ENCODE peak calls at places on chromosome 12, in five cellular contexts. Q is psoas muscle, U is colonic mucosa, G is sigmoid colon, V is WTC11. B is an unnamed sample.

GRCh38 chr12:131494741-131495524 is 216.0 kb upstream of the SFSWAP start:
- DNase-seq in Q (no peak), G (no peak), V (no peak), U (no peak), B (no peak)

GRCh38 chr12:53867216-53868012 is 71.2 kb upstream of the HOXC13 start:
- DNase-seq in V (peak), Q (no peak), U (no peak), G (no peak), B (peak)

GRCh38 chr12:10497602-10498001 is 8.1 kb upstream of the EIF2S3B start:
- DNase-seq in G (no peak), Q (no peak), V (no peak), U (no peak), B (no peak)

GRCh38 chr12:30979371-30980259 is 53.1 kb downstream of the TSPAN11 start:
- DNase-seq in G (no peak), Q (no peak), U (no peak), V (no peak), B (no peak)

GRCh38 chr12:47844264-47845020 is 24.7 kb upstream of the HDAC7 start:
- DNase-seq in U (no peak), G (no peak), V (no peak), Q (peak), B (no peak)

GRCh38 chr12:19951664-19952063 is 416.7 kb upstream of the PDE3A start:
- DNase-seq in U (no peak), G (no peak), V (no peak), Q (no peak), B (no peak)

GRCh38 chr12:13097526-13097925 is 5.9 kb downstream of the GSG1 start:
- DNase-seq in Q (no peak), V (no peak), U (no peak), G (no peak), B (no peak)

GRCh38 chr12:7985802-7986418 is 46.6 kb upstream of the FOXJ2 start:
- DNase-seq in U (no peak), V (no peak), G (no peak), Q (no peak), B (no peak)

GRCh38 chr12:88816201-88816600 is 235.9 kb upstream of the KITLG start:
- DNase-seq in U (no peak), G (no peak), Q (no peak), V (no peak), B (no peak)

GRCh38 chr12:124454735-124455134 is 112.7 kb downstream of the NCOR2 start:
- DNase-seq in G (no peak), U (no peak), V (no peak), Q (no peak), B (no peak)

GRCh38 chr12:53505086-53505485 is 2.2 kb downstream of the NPFF start:
- DNase-seq in Q (peak), U (no peak), V (no peak), G (no peak), B (no peak)

GRCh38 chr12:122870867-122871664 is 24.9 kb downstream of the VPS37B start:
- DNase-seq in V (no peak), U (no peak), Q (no peak), G (peak), B (no peak)

GRCh38 chr12:7114008-7114407 is 5.0 kb upstream of the C1RL start:
- DNase-seq in G (peak), U (no peak), Q (no peak), V (no peak), B (no peak)

GRCh38 chr12:93376436-93377251 is 1.1 kb upstream of the NUDT4 start:
- DNase-seq in G (no peak), U (peak), V (peak), Q (no peak), B (peak)

GRCh38 chr12:44206045-44206444 is 370.2 kb downstream of the TMEM117 start:
- DNase-seq in U (no peak), Q (no peak), V (no peak), G (no peak), B (no peak)

GRCh38 chr12:12902036-12902435 is 10.7 kb downstream of the GPRC5A start:
- DNase-seq in Q (no peak), U (no peak), G (no peak), V (no peak), B (no peak)

GRCh38 chr12:85740190-85740589 is 96.0 kb downstream of the RASSF9 start:
- DNase-seq in G (no peak), V (no peak), U (no peak), Q (no peak), B (no peak)

GRCh38 chr12:130973906-130974305 is 20.2 kb downstream of the ADGRD1 start:
- DNase-seq in G (peak), V (no peak), U (no peak), Q (no peak), B (no peak)

GRCh38 chr12:109604902-109605536 is 31.4 kb downstream of the MVK start:
- DNase-seq in U (no peak), G (no peak), Q (no peak), V (no peak), B (no peak)

GRCh38 chr12:125070117-125070516 is 4.9 kb downstream of the AACS start:
- DNase-seq in V (no peak), G (no peak), U (no peak), Q (no peak), B (no peak)

GRCh38 chr12:52362118-52362726 is 5.1 kb downstream of the KRT85 start:
- DNase-seq in U (no peak), Q (no peak), V (peak), G (no peak), B (no peak)

GRCh38 chr12:67714648-67715047 is 66.1 kb downstream of the DYRK2 start:
- DNase-seq in U (no peak), G (no peak), V (no peak), Q (no peak), B (no peak)

GRCh38 chr12:32478166-32478565 is 78.8 kb downstream of the FGD4 start:
- DNase-seq in Q (no peak), V (no peak), G (no peak), U (no peak), B (no peak)

GRCh38 chr12:93925585-93925984 is 222.8 kb upstream of the PLXNC1 start:
- DNase-seq in G (no peak), V (no peak), U (no peak), Q (no peak), B (no peak)

GRCh38 chr12:76226397-76226796 is 121.8 kb downstream of the BBS10 start:
- DNase-seq in Q (no peak), V (no peak), U (no peak), G (no peak), B (no peak)

GRCh38 chr12:17235996-17236395 is 630.0 kb upstream of the LMO3 start:
- DNase-seq in V (no peak), Q (no peak), U (no peak), G (no peak), B (no peak)

GRCh38 chr12:53499261-53500118 is at the start of gene MAP3K12:
- DNase-seq in V (peak), U (peak), G (peak), Q (peak), B (peak)

GRCh38 chr12:107359382-107359781 is 266.0 kb upstream of the CRY1 start:
- DNase-seq in Q (no peak), G (no peak), V (no peak), U (no peak), B (no peak)

GRCh38 chr12:67991158-67991557 is 1.9 kb downstream of the IFNG-AS1 start:
- DNase-seq in U (no peak), V (no peak), Q (no peak), G (no peak), B (no peak)

GRCh38 chr12:121791671-121792496 is 1.6 kb downstream of the RHOF start:
- DNase-seq in U (peak), V (no peak), Q (no peak), G (no peak), B (no peak)

GRCh38 chr12:7712841-7713442 is 1.7 kb downstream of the DPPA3 start:
- DNase-seq in V (peak), G (no peak), Q (no peak), U (no peak), B (no peak)

GRCh38 chr12:12890815-12891645 is at the start of gene GPRC5A:
- DNase-seq in U (peak), V (peak), Q (peak), G (peak), B (peak)

GRCh38 chr12:123043536-123044001 is 63.1 kb downstream of the ARL6IP4 start:
- DNase-seq in V (peak), U (peak), Q (peak), G (peak), B (peak)

GRCh38 chr12:64943686-64944085 is 119.2 kb downstream of the TBC1D30 start:
- DNase-seq in U (no peak), Q (no peak), V (no peak), G (no peak), B (no peak)

GRCh38 chr12:133256321-133256720 is 20.6 kb upstream of the ANHX start:
- DNase-seq in U (no peak), G (no peak), Q (no peak), V (no peak), B (no peak)

GRCh38 chr12:82474798-82475184 is 116.5 kb downstream of the METTL25 start:
- DNase-seq in U (no peak), V (no peak), G (no peak), Q (no peak), B (no peak)

GRCh38 chr12:96403870-96404269 is 3.6 kb upstream of the CDK17 start:
- DNase-seq in Q (no peak), V (no peak), U (no peak), G (no peak), B (no peak)

GRCh38 chr12:98908866-98909265 is 263.8 kb downstream of the APAF1 start:
- DNase-seq in Q (no peak), U (no peak), V (no peak), G (no peak), B (no peak)

GRCh38 chr12:125122668-125123067 is 57.4 kb downstream of the AACS start:
- DNase-seq in V (peak), G (no peak), U (no peak), Q (no peak), B (no peak)

DNA sequence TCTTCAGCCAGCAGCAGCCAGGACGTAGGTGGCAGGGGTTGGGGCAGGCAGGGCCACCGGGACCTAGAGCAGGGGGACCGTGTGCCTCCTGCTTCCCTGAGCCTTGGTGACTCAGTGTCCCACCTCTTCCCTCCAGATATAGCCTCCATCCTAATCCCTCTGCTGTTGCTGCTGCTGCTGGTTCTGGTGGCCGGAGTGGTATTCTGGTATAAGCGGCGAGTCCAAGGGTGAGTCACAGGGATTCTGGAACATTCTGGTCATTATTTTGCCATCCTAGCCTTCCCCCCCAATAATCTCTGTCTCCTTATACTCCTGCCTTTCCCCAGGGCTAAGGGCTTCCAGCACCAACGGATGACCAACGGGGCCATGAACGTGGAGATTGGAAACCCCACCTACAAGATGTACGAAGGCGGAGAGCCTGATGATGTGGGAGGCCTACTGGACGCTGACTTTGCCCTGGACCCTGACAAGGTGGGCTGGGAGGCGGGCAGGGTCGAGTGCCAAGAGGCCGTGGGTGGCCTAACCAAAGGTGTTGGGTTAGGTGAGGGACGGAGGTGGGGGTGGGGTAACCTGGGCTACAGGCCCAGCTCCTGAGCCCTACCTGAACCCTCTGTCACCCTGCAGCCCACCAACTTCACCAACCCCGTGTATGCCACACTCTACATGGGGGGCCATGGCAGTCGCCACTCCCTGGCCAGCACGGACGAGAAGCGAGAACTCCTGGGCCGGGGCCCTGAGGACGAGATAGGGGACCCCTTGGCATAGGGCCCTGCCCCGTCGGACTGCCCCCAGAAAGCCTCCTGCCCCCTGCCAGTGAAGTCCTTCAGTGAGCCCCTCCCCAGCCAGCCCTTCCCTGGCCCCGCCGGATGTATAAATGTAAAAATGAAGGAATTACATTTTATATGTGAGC is 4.5 kb upstream of the NXPH4 start:
- DNase-seq in U (no peak), V (no peak), G (no peak), Q (no peak), B (no peak)
- TF ChIP-seq CTCF in U (no peak), V (no peak), G (no peak), Q (no peak), B (no peak)

DNA sequence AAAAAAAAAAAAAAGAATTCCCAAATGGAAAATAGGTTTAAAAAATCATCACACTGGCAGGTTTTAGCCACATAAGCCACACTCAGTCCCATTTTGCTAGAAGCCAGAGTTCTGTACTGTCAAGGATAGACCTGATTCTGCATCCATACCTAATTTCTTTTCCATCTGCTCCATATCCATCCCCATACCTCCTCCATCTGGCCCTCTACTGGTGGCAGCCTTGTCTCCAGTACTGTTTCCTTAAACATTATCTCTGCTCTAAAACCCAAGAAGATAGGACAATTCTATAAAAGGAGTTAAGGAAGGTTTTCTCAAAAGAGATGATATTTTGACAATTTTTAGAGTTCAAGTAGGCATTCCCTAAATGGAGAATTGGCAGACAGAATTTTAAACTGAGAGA is 26.0 kb upstream of the RXYLT1 start:
- DNase-seq in U (no peak), Q (no peak), G (no peak), V (no peak), B (no peak)
- TF ChIP-seq CTCF in U (no peak), Q (no peak), G (no peak), V (no peak), B (no peak)

DNA sequence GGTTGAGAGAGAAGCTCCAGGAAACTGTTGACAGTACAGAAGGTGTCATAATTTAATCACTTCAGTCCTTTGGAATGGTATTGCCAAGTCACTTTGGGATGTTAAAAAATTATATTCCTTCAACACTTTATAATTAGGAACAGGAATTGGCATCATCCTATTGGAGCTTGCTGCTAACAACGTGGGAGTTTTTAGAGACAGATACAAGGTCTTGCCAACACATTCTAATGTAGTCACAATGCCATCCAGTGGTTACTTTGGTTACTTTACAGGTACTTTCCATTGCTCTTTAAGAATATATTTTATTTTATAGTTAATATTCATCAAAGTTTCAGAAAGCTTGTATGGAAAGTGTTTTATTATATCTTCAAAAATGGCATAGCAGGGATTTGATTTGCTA is 310.1 kb downstream of the SYT1 start:
- DNase-seq in U (no peak), V (no peak), Q (no peak), G (no peak), B (no peak)
- TF ChIP-seq CTCF in U (no peak), V (no peak), Q (no peak), G (peak), B (no peak)

DNA sequence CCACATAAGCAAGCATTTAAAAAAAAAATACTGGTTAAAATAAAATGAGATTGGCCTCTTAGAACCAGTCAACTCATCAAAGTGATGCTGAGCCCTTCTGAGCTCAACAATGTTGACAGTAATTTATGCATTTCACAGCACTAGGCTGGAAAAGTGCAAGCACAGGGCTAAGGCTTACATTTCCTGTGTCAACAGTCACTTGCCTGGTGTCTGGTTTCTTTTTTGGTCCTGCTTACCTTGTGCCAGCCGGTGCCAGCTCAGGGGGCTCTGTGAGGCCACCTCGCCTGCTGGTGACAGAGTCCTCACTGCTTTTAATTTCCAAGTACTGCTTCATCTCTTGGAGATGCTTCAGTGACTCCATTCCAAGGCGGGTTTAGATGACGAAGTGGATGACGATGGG is 53.1 kb upstream of the KCNA1 start:
- DNase-seq in U (no peak), V (no peak), Q (no peak), G (no peak), B (no peak)
- TF ChIP-seq CTCF in U (no peak), V (no peak), Q (no peak), G (no peak), B (no peak)

DNA sequence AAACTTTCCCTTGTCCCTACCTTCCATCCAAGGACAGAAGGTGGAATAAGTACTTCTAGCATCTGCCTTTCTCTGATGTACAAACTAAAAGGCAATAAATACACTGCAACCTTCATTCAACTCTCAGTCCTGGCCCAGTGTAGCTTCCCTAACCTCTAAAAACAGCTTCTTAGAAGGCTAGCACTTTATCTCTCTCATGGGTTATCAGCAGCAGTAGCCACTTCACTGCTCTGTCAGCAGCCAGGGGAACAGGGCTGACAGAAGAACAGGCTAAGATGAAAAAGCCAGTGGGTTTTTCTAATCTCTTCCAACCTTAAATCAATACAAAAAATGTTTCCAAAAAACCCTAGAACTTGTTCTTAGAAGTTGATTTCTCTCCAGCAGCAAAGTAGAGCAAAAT is 13.2 kb downstream of the BAZ2A start:
- DNase-seq in V (no peak), U (no peak), Q (no peak), G (peak), B (no peak)
- TF ChIP-seq CTCF in V (no peak), U (no peak), Q (no peak), G (no peak), B (no peak)

DNA sequence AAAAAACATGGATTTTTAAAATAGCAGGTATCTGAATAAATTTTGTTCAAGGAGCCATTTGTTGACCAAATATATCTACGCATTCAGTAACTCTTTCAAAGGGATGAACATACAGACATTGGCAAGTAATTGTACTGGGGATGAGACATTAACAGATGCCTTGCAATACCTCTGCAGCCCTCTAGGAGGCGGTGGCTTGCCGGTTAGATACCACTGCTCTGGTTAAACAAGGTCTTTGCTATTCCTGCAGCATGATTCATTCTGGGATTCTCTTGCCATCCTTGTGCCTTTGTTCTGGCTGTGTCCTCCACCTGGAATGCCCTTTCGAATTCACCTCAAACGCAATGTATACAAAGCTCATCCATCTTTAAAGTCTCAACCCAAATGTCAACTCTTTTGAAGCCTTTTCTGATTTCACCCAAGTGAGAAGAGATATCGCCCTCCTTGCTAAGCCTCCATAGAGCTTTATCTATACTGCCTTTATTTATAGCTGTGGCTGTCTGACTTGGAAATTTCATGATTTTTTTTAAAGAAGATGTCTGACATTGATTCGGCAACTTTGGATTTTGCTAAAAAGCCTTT is 131.0 kb upstream of the SRRM4 start:
- DNase-seq in V (peak), U (no peak), Q (no peak), G (no peak), B (peak)
- TF ChIP-seq CTCF in V (peak), U (peak), Q (peak), G (peak), B (peak)

GRCh38 chr12:80273144-80273543 is 170.9 kb upstream of the PTPRQ start:
- DNase-seq in V (no peak), G (no peak), Q (no peak), U (no peak), B (no peak)

GRCh38 chr12:80268924-80269749 is 169.8 kb downstream of the OTOGL start:
- DNase-seq in V (no peak), G (no peak), U (no peak), Q (no peak), B (no peak)

GRCh38 chr12:80271770-80272169 is 172.3 kb upstream of the PTPRQ start:
- DNase-seq in Q (no peak), U (no peak), G (no peak), V (no peak), B (no peak)

GRCh38 chr12:80272516-80272915 is 171.5 kb upstream of the PTPRQ start:
- DNase-seq in V (no peak), G (no peak), U (no peak), Q (no peak), B (no peak)

GRCh38 chr12:80269953-80270552 is 170.7 kb downstream of the OTOGL start:
- DNase-seq in G (no peak), V (no peak), Q (no peak), U (no peak), B (peak)
- TF ChIP-seq CTCF in G (peak), V (peak), Q (peak), U (peak), B (peak)

B was measured in nephron progenitor cell.